ENCODE peak calls at places on chromosome 13, in four cellular contexts. One of them, this sample, is unnamed.

GRCh38 chr13:107099661-107100060 is 531.7 kb upstream of the ARGLU1 start:
- DNase-seq in cardiac fibroblast: no peak
- DNase-seq in choroid plexus epithelial cell: peak
- DNase-seq in IMR-90: peak
- DNase-seq in this sample: no peak

GRCh38 chr13:76968041-76968440 is 19.7 kb downstream of the ACOD1 start:
- DNase-seq in cardiac fibroblast: no peak
- DNase-seq in choroid plexus epithelial cell: no peak
- DNase-seq in IMR-90: no peak
- DNase-seq in this sample: no peak

GRCh38 chr13:51761638-51762350 is 42.2 kb downstream of the DHRS12 start:
- DNase-seq in cardiac fibroblast: no peak
- DNase-seq in choroid plexus epithelial cell: no peak
- DNase-seq in IMR-90: peak
- DNase-seq in this sample: no peak

GRCh38 chr13:113171250-113172125 is 13.0 kb downstream of the PROZ start:
- DNase-seq in choroid plexus epithelial cell: no peak
- DNase-seq in IMR-90: no peak
- DNase-seq in cardiac fibroblast: no peak
- DNase-seq in this sample: no peak

GRCh38 chr13:96822900-96823299 is 171.4 kb downstream of the OXGR1 start:
- DNase-seq in choroid plexus epithelial cell: peak
- DNase-seq in IMR-90: no peak
- DNase-seq in cardiac fibroblast: no peak
- DNase-seq in this sample: peak

GRCh38 chr13:24074687-24075086 is 85.8 kb upstream of the SPATA13 start:
- DNase-seq in cardiac fibroblast: no peak
- DNase-seq in choroid plexus epithelial cell: no peak
- DNase-seq in IMR-90: no peak
- DNase-seq in this sample: no peak

GRCh38 chr13:96091164-96091931 is 1.4 kb downstream of the HS6ST3 start:
- DNase-seq in cardiac fibroblast: peak
- DNase-seq in choroid plexus epithelial cell: peak
- DNase-seq in IMR-90: no peak
- DNase-seq in this sample: peak

GRCh38 chr13:25371608-25372274 is at the start of gene ATP8A2:
- DNase-seq in cardiac fibroblast: no peak
- DNase-seq in IMR-90: no peak
- DNase-seq in choroid plexus epithelial cell: no peak
- DNase-seq in this sample: peak

GRCh38 chr13:51050021-51050886 is 60.8 kb downstream of the C13orf42 start:
- DNase-seq in IMR-90: peak
- DNase-seq in cardiac fibroblast: no peak
- DNase-seq in choroid plexus epithelial cell: no peak
- DNase-seq in this sample: no peak

GRCh38 chr13:51874651-51875050 is 12.9 kb downstream of the CCDC70 start:
- DNase-seq in IMR-90: no peak
- DNase-seq in choroid plexus epithelial cell: no peak
- DNase-seq in cardiac fibroblast: no peak
- DNase-seq in this sample: no peak

GRCh38 chr13:38013676-38014075 is 144.1 kb upstream of the TRPC4 start:
- DNase-seq in choroid plexus epithelial cell: no peak
- DNase-seq in cardiac fibroblast: no peak
- DNase-seq in IMR-90: no peak
- DNase-seq in this sample: no peak

GRCh38 chr13:83386609-83387008 is 495.7 kb downstream of the SLITRK1 start:
- DNase-seq in choroid plexus epithelial cell: peak
- DNase-seq in IMR-90: peak
- DNase-seq in cardiac fibroblast: no peak
- DNase-seq in this sample: no peak

GRCh38 chr13:40640845-40641458 is 25.5 kb downstream of the FOXO1 start:
- DNase-seq in cardiac fibroblast: no peak
- DNase-seq in choroid plexus epithelial cell: no peak
- DNase-seq in IMR-90: no peak
- DNase-seq in this sample: no peak

GRCh38 chr13:79833972-79834371 is 353.0 kb downstream of the NDFIP2 start:
- DNase-seq in IMR-90: no peak
- DNase-seq in choroid plexus epithelial cell: no peak
- DNase-seq in cardiac fibroblast: no peak
- DNase-seq in this sample: no peak

GRCh38 chr13:80336335-80336734 is 4.6 kb downstream of the SPRY2 start:
- DNase-seq in choroid plexus epithelial cell: peak
- DNase-seq in cardiac fibroblast: peak
- DNase-seq in IMR-90: peak
- DNase-seq in this sample: no peak

GRCh38 chr13:113972451-113973217 is 1.2 kb downstream of the C13orf46 start:
- DNase-seq in cardiac fibroblast: no peak
- DNase-seq in choroid plexus epithelial cell: no peak
- DNase-seq in IMR-90: peak
- DNase-seq in this sample: no peak

GRCh38 chr13:26679945-26680516 is 80.6 kb downstream of the GPR12 start:
- DNase-seq in IMR-90: peak
- DNase-seq in cardiac fibroblast: no peak
- DNase-seq in choroid plexus epithelial cell: peak
- DNase-seq in this sample: peak

GRCh38 chr13:96834626-96835025 is 159.7 kb downstream of the OXGR1 start:
- DNase-seq in IMR-90: no peak
- DNase-seq in choroid plexus epithelial cell: no peak
- DNase-seq in cardiac fibroblast: no peak
- DNase-seq in this sample: no peak

GRCh38 chr13:46492946-46493345 is 60.0 kb upstream of the LRCH1 start:
- DNase-seq in IMR-90: peak
- DNase-seq in cardiac fibroblast: peak
- DNase-seq in choroid plexus epithelial cell: peak
- DNase-seq in this sample: peak

GRCh38 chr13:31903072-31903815 is 128.3 kb upstream of the FRY start:
- DNase-seq in IMR-90: no peak
- DNase-seq in choroid plexus epithelial cell: no peak
- DNase-seq in cardiac fibroblast: no peak
- DNase-seq in this sample: no peak

GRCh38 chr13:64413529-64413928 is 2816.6 kb downstream of the PCDH9 start:
- DNase-seq in choroid plexus epithelial cell: no peak
- DNase-seq in IMR-90: no peak
- DNase-seq in cardiac fibroblast: no peak
- DNase-seq in this sample: no peak

GRCh38 chr13:39185326-39185725 is 147.1 kb downstream of the NHLRC3 start:
- DNase-seq in choroid plexus epithelial cell: no peak
- DNase-seq in cardiac fibroblast: no peak
- DNase-seq in IMR-90: no peak
- DNase-seq in this sample: no peak

GRCh38 chr13:39189778-39190177 is 151.5 kb downstream of the NHLRC3 start:
- DNase-seq in cardiac fibroblast: no peak
- DNase-seq in IMR-90: no peak
- DNase-seq in choroid plexus epithelial cell: no peak
- DNase-seq in this sample: no peak

DNA sequence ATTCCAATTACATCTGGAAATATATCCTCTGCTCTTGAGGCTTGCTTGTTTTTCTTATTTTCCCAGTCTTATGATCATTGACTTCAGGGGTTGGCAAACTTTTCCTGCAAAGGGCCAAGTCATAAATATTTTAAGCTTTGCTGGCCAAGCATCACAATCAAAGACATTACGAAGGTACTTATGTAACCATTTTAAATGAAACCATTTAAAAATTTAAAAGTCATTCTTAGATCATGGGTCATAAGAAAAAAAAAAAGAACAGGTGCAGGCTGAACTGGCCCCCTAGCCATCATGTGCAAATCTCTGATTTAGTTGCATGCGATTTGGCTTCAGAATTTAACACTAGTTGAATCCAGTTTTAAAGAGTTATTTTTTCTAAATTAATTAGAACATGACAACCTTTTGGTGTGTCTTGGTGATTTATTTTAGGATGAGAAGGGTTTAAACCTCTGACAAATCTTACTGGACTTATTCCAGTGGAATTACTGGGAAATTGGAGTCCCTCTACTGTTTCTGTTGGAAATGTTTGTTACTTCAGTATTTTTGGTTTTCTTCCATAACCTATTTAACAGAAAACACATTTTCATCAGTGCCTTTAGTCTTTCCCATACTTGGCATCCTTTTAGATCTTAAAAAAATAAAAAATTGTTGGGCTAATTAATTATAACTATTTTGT is 148.1 kb downstream of the NHLRC3 start:
- DNase-seq in IMR-90: no peak
- DNase-seq in cardiac fibroblast: no peak
- DNase-seq in choroid plexus epithelial cell: no peak
- DNase-seq in this sample: no peak
- TF ChIP-seq CTCF in IMR-90: no peak
- TF ChIP-seq CTCF in cardiac fibroblast: no peak
- TF ChIP-seq CTCF in choroid plexus epithelial cell: no peak
- TF ChIP-seq CTCF in this sample: no peak

GRCh38 chr13:39415403-39415802 is 187.6 kb downstream of the LHFPL6 start:
- DNase-seq in cardiac fibroblast: peak
- DNase-seq in choroid plexus epithelial cell: peak
- DNase-seq in IMR-90: peak
- DNase-seq in this sample: peak
- TF ChIP-seq CTCF in cardiac fibroblast: peak
- TF ChIP-seq CTCF in choroid plexus epithelial cell: peak
- TF ChIP-seq CTCF in IMR-90: peak
- TF ChIP-seq CTCF in this sample: peak

GRCh38 chr13:30128095-30128494 is 179.3 kb downstream of the KATNAL1 start:
- DNase-seq in choroid plexus epithelial cell: peak
- DNase-seq in IMR-90: no peak
- DNase-seq in cardiac fibroblast: peak
- DNase-seq in this sample: no peak

GRCh38 chr13:30128591-30128990 is 178.8 kb downstream of the KATNAL1 start:
- DNase-seq in choroid plexus epithelial cell: no peak
- DNase-seq in cardiac fibroblast: no peak
- DNase-seq in IMR-90: no peak
- DNase-seq in this sample: no peak

GRCh38 chr13:30132623-30133553 is 174.5 kb downstream of the KATNAL1 start:
- DNase-seq in choroid plexus epithelial cell: peak
- DNase-seq in IMR-90: peak
- DNase-seq in cardiac fibroblast: peak
- DNase-seq in this sample: peak

GRCh38 chr13:30126903-30127428 is 180.4 kb downstream of the KATNAL1 start:
- DNase-seq in IMR-90: peak
- DNase-seq in cardiac fibroblast: no peak
- DNase-seq in choroid plexus epithelial cell: peak
- DNase-seq in this sample: no peak

DNA sequence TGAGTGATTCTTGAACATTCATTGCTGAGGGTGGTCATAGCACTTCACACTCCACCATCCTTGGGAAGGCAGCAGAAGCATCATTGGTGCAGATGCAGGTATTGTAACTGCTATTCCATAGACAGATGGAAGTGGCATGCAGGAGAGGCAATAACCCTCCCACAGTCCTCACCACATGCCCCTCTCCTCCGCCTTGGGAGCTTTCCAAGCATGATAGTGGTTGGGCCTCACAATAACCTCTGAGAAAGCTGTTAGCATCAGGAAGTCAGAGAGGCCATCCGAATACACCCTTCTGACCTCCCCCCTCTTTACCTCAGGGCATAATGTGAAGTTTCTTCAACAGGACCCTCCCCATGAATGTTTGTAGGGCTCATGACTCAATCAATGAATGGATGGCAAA is 177.9 kb downstream of the KATNAL1 start:
- DNase-seq in cardiac fibroblast: no peak
- DNase-seq in choroid plexus epithelial cell: no peak
- DNase-seq in IMR-90: no peak
- DNase-seq in this sample: no peak
- TF ChIP-seq CTCF in cardiac fibroblast: no peak
- TF ChIP-seq CTCF in choroid plexus epithelial cell: no peak
- TF ChIP-seq CTCF in IMR-90: no peak
- TF ChIP-seq CTCF in this sample: no peak

DNA sequence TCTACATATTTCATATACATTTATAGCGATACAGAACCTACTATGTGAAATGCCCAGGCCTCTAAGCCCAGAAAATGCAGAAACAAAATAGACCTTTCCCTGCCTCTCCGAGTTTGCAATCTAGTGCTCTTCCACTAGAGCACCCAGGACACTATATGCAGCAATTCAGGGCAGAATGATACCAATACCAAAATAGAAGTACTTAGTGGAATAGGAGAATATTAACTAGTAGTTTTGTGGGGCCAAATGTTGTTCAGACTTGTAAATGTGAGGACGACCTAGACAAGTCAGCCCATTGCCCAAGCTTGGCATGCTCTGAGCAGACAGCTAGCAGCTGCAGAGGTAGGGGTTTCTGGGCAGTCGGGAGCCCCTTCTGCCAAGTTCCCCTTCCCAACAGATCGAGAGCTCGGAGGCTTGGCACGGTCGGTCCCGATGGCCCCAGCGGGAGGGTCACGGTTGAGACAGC is 35.8 kb upstream of the FLT1 start:
- DNase-seq in IMR-90: no peak
- DNase-seq in cardiac fibroblast: peak
- DNase-seq in choroid plexus epithelial cell: peak
- DNase-seq in this sample: no peak
- TF ChIP-seq CTCF in IMR-90: peak
- TF ChIP-seq CTCF in cardiac fibroblast: peak
- TF ChIP-seq CTCF in choroid plexus epithelial cell: peak
- TF ChIP-seq CTCF in this sample: no peak

This sample was measured in endothelial cell.